ENCODE peak calls at places on chromosomes 1 and 21, in six cellular contexts. One of them, this sample, is unnamed. For H3K9me3, the result is how much of the 10 kb centered on the place peaks cover.

GRCh38 chr1:81375884-81376548 is 424.7 kb upstream of the ADGRL2 start:
- DNase-seq in esophagus muscularis mucosa: no peak
- DNase-seq in hepatocyte: no peak
- DNase-seq in Peyer's patch: no peak
- DNase-seq in IMR-90: no peak
- DNase-seq in SK-N-MC: no peak
- DNase-seq in this sample: no peak

GRCh38 chr1:210291786-210292275 is 36.9 kb upstream of the HHAT start:
- DNase-seq in IMR-90: no peak
- DNase-seq in SK-N-MC: peak
- DNase-seq in esophagus muscularis mucosa: no peak
- DNase-seq in hepatocyte: peak
- DNase-seq in Peyer's patch: no peak
- DNase-seq in this sample: no peak

GRCh38 chr1:84253891-84254290 is 47.6 kb upstream of the SAMD13 start:
- DNase-seq in esophagus muscularis mucosa: no peak
- DNase-seq in SK-N-MC: no peak
- DNase-seq in IMR-90: peak
- DNase-seq in hepatocyte: peak
- DNase-seq in Peyer's patch: no peak
- DNase-seq in this sample: peak

GRCh38 chr1:20462397-20462796 is 23.6 kb downstream of the CAMK2N1 start:
- DNase-seq in IMR-90: no peak
- DNase-seq in SK-N-MC: no peak
- DNase-seq in hepatocyte: no peak
- DNase-seq in Peyer's patch: no peak
- DNase-seq in esophagus muscularis mucosa: no peak
- DNase-seq in this sample: no peak

GRCh38 chr1:112722601-112723510 is 7.7 kb upstream of the PPM1J start:
- DNase-seq in hepatocyte: peak
- DNase-seq in Peyer's patch: no peak
- DNase-seq in IMR-90: peak
- DNase-seq in SK-N-MC: no peak
- DNase-seq in esophagus muscularis mucosa: no peak
- DNase-seq in this sample: no peak

GRCh38 chr1:91273875-91274274 is 130.8 kb downstream of the HFM1 start:
- DNase-seq in Peyer's patch: no peak
- DNase-seq in hepatocyte: no peak
- DNase-seq in SK-N-MC: no peak
- DNase-seq in IMR-90: no peak
- DNase-seq in esophagus muscularis mucosa: no peak
- DNase-seq in this sample: no peak

GRCh38 chr1:155044812-155045690 is 6.1 kb upstream of the ADAM15 start:
- DNase-seq in esophagus muscularis mucosa: no peak
- DNase-seq in SK-N-MC: no peak
- DNase-seq in Peyer's patch: peak
- DNase-seq in hepatocyte: peak
- DNase-seq in IMR-90: peak
- DNase-seq in this sample: peak

GRCh38 chr1:114725230-114725629 is 8.7 kb upstream of the NRAS start:
- DNase-seq in hepatocyte: no peak
- DNase-seq in esophagus muscularis mucosa: no peak
- DNase-seq in Peyer's patch: no peak
- DNase-seq in SK-N-MC: no peak
- DNase-seq in IMR-90: peak
- DNase-seq in this sample: no peak

GRCh38 chr1:63575340-63575826 is 17.8 kb upstream of the PGM1 start:
- DNase-seq in esophagus muscularis mucosa: no peak
- DNase-seq in SK-N-MC: peak
- DNase-seq in Peyer's patch: no peak
- DNase-seq in hepatocyte: peak
- DNase-seq in IMR-90: peak
- DNase-seq in this sample: no peak

GRCh38 chr1:8472668-8473067 is 154.8 kb downstream of the SLC45A1 start:
- DNase-seq in Peyer's patch: peak
- DNase-seq in IMR-90: no peak
- DNase-seq in hepatocyte: no peak
- DNase-seq in esophagus muscularis mucosa: no peak
- DNase-seq in SK-N-MC: no peak
- DNase-seq in this sample: no peak

GRCh38 chr1:162019436-162019835 is 4.2 kb downstream of the OLFML2B start:
- DNase-seq in esophagus muscularis mucosa: no peak
- DNase-seq in hepatocyte: no peak
- DNase-seq in IMR-90: no peak
- DNase-seq in SK-N-MC: no peak
- DNase-seq in Peyer's patch: no peak
- DNase-seq in this sample: peak

GRCh38 chr1:230224101-230224927 is 157.3 kb downstream of the GALNT2 start:
- DNase-seq in esophagus muscularis mucosa: no peak
- DNase-seq in IMR-90: no peak
- DNase-seq in Peyer's patch: no peak
- DNase-seq in SK-N-MC: no peak
- DNase-seq in hepatocyte: no peak
- DNase-seq in this sample: no peak

GRCh38 chr21:43187715-43188114 is 18.9 kb downstream of the CRYAA start:
- DNase-seq in Peyer's patch: no peak
- DNase-seq in SK-N-MC: no peak
- DNase-seq in IMR-90: no peak
- DNase-seq in hepatocyte: no peak
- DNase-seq in esophagus muscularis mucosa: no peak
- DNase-seq in this sample: no peak

GRCh38 chr1:160755864-160756616 is 17.0 kb downstream of the SLAMF7 start:
- DNase-seq in SK-N-MC: no peak
- DNase-seq in esophagus muscularis mucosa: no peak
- DNase-seq in Peyer's patch: no peak
- DNase-seq in hepatocyte: no peak
- DNase-seq in IMR-90: no peak
- DNase-seq in this sample: no peak

GRCh38 chr1:12276225-12276624 is 46.4 kb downstream of the VPS13D start:
- DNase-seq in SK-N-MC: no peak
- DNase-seq in esophagus muscularis mucosa: no peak
- DNase-seq in Peyer's patch: no peak
- DNase-seq in hepatocyte: peak
- DNase-seq in IMR-90: peak
- DNase-seq in this sample: no peak

GRCh38 chr1:20109223-20109856 is 10.0 kb downstream of the PLA2G2D start:
- DNase-seq in Peyer's patch: no peak
- DNase-seq in SK-N-MC: no peak
- DNase-seq in IMR-90: no peak
- DNase-seq in hepatocyte: no peak
- DNase-seq in esophagus muscularis mucosa: no peak
- DNase-seq in this sample: no peak

GRCh38 chr1:51624851-51625250 is 8.0 kb downstream of the OSBPL9 start:
- DNase-seq in hepatocyte: no peak
- DNase-seq in Peyer's patch: no peak
- DNase-seq in SK-N-MC: no peak
- DNase-seq in IMR-90: peak
- DNase-seq in esophagus muscularis mucosa: no peak
- DNase-seq in this sample: no peak

GRCh38 chr1:229436178-229436577 is 2.3 kb upstream of the ACTA1 start:
- DNase-seq in SK-N-MC: no peak
- DNase-seq in IMR-90: no peak
- DNase-seq in Peyer's patch: no peak
- DNase-seq in hepatocyte: no peak
- DNase-seq in esophagus muscularis mucosa: no peak
- DNase-seq in this sample: no peak

GRCh38 chr1:214022810-214023425 is 35.1 kb downstream of the PROX1 start:
- DNase-seq in Peyer's patch: no peak
- DNase-seq in esophagus muscularis mucosa: no peak
- DNase-seq in SK-N-MC: no peak
- DNase-seq in IMR-90: no peak
- DNase-seq in hepatocyte: no peak
- DNase-seq in this sample: peak

GRCh38 chr1:235511470-235512240 is 7.4 kb upstream of the B3GALNT2 start:
- DNase-seq in hepatocyte: no peak
- DNase-seq in Peyer's patch: no peak
- DNase-seq in esophagus muscularis mucosa: no peak
- DNase-seq in SK-N-MC: no peak
- DNase-seq in IMR-90: peak
- DNase-seq in this sample: no peak

GRCh38 chr1:154434346-154435075 is 29.4 kb downstream of the IL6R start:
- DNase-seq in SK-N-MC: no peak
- DNase-seq in IMR-90: no peak
- DNase-seq in Peyer's patch: no peak
- DNase-seq in hepatocyte: no peak
- DNase-seq in esophagus muscularis mucosa: peak
- DNase-seq in this sample: peak

GRCh38 chr1:163071381-163072255 is 2.5 kb downstream of the RGS4 start:
- DNase-seq in Peyer's patch: no peak
- DNase-seq in SK-N-MC: no peak
- DNase-seq in hepatocyte: peak
- DNase-seq in IMR-90: peak
- DNase-seq in esophagus muscularis mucosa: no peak
- DNase-seq in this sample: peak

GRCh38 chr21:18499761-18500376 is 96.3 kb upstream of the TMPRSS15 start:
- DNase-seq in SK-N-MC: peak
- DNase-seq in esophagus muscularis mucosa: no peak
- DNase-seq in IMR-90: peak
- DNase-seq in Peyer's patch: peak
- DNase-seq in hepatocyte: peak
- DNase-seq in this sample: peak

GRCh38 chr1:151970641-151971040 is 23.0 kb downstream of the S100A10 start:
- DNase-seq in esophagus muscularis mucosa: no peak
- DNase-seq in hepatocyte: no peak
- DNase-seq in SK-N-MC: no peak
- DNase-seq in Peyer's patch: no peak
- DNase-seq in IMR-90: no peak
- DNase-seq in this sample: peak

GRCh38 chr1:40774266-40774998 is 9.2 kb upstream of the KCNQ4 start:
- DNase-seq in Peyer's patch: peak
- DNase-seq in hepatocyte: peak
- DNase-seq in SK-N-MC: no peak
- DNase-seq in IMR-90: peak
- DNase-seq in esophagus muscularis mucosa: no peak
- DNase-seq in this sample: no peak
- H3K9me3 ChIP-seq in Peyer's patch: under half
- H3K9me3 ChIP-seq in hepatocyte: under half
- H3K9me3 ChIP-seq in SK-N-MC: under half
- H3K9me3 ChIP-seq in IMR-90: under half
- H3K9me3 ChIP-seq in esophagus muscularis mucosa: under half
- H3K9me3 ChIP-seq in this sample: under half

DNA sequence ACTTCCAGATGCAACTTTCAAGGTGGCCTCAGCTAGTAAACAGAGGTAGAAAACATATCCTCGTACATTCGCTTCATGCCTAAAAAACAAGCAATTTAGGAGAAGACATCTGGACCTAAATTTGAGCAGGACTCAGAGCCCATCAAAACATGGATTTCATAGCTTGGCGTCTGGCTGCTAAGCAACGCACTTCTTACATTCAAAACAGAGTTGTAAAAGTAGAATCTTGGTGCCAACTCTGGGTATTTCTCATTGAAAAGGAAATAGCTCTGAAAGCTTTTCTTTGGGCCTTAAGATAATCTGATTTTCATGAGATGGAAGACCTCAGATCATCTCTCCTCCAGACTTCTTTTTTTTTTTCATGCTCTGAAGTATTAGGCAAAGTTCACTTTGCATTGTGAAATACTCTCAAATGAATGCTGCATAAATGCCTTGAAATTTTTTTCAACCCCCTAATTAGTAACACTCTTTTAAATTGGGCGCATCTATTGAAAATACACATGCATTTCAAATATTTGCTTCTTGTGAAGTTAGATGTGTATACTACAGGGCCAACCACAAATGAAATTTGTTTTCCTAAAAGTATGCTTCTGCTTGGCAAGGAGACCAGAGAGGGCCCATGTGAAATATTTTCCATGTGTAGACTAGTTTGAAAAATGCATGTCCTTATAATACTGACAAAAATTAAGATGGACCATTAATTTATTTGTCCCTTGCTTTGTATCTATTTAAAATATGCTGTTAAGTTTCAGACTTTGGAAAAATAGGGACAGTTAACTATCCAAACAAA is 4.2 kb downstream of the ADAMTS5 start:
- DNase-seq in Peyer's patch: no peak
- DNase-seq in hepatocyte: no peak
- DNase-seq in esophagus muscularis mucosa: no peak
- DNase-seq in SK-N-MC: peak
- DNase-seq in IMR-90: no peak
- DNase-seq in this sample: no peak
- H3K4me3 ChIP-seq in Peyer's patch: no peak
- H3K4me3 ChIP-seq in hepatocyte: no peak
- H3K4me3 ChIP-seq in esophagus muscularis mucosa: peak
- H3K4me3 ChIP-seq in SK-N-MC: peak
- H3K4me3 ChIP-seq in IMR-90: no peak
- H3K4me3 ChIP-seq in this sample: peak

DNA sequence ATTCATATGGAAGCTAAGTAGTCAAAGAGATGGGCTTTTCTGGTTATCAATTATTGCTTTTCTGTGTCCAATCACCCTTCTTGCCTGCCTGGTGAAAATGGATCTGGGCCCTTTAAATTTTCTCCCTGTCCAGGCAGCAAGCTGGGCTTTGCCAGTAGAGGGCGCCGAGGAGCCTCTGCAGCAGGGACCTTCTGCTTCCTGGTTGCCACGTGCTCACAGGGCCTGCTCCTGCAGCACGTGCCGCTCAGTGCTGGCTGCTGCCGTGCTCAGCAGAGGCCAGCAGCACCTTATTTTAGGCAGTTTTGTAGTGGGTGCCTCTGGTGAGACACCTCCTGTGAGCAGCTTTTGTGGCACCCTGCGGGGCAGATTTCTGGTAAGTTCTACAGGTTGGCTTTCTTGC is 4.0 kb downstream of the ACTL8 start:
- DNase-seq in hepatocyte: no peak
- DNase-seq in esophagus muscularis mucosa: no peak
- DNase-seq in Peyer's patch: no peak
- DNase-seq in IMR-90: no peak
- DNase-seq in SK-N-MC: no peak
- DNase-seq in this sample: peak
- H3K9me3 ChIP-seq in hepatocyte: under half
- H3K9me3 ChIP-seq in esophagus muscularis mucosa: half or more
- H3K9me3 ChIP-seq in Peyer's patch: under half
- H3K9me3 ChIP-seq in IMR-90: under half
- H3K9me3 ChIP-seq in SK-N-MC: under half
- H3K9me3 ChIP-seq in this sample: under half

GRCh38 chr1:78465143-78465542 is 25.6 kb upstream of the PTGFR start:
- DNase-seq in Peyer's patch: no peak
- DNase-seq in IMR-90: no peak
- DNase-seq in hepatocyte: no peak
- DNase-seq in esophagus muscularis mucosa: no peak
- DNase-seq in SK-N-MC: no peak
- DNase-seq in this sample: no peak
- H3K4me3 ChIP-seq in Peyer's patch: no peak
- H3K4me3 ChIP-seq in IMR-90: no peak
- H3K4me3 ChIP-seq in hepatocyte: no peak
- H3K4me3 ChIP-seq in esophagus muscularis mucosa: no peak
- H3K4me3 ChIP-seq in SK-N-MC: no peak
- H3K4me3 ChIP-seq in this sample: no peak

DNA sequence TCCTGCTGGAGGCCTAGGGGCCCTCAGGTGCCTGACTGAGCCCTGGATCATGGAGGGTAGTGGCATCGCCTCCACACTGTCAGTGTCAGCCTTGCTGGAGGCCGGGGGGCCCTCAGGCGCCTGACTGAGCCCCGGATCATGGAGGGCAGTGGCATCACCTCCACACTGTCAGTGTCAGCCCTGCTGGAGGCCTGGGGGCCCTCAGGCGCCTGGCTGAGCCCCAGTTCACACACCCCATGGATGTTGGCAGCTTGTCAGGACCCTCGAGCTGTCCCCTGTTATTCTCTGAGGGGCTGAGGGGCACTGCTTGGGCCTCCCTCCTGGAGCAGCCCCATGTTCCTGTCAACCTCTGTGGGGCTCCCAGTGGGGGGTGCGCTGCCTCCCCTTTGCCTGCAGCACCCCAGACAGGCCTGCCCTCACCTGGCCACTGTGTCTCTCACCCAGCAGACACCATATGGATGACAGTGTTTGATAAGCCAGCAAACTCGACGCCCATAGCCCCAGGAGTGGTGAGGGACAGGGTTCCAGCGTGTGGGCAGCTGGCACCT is 197.6 kb downstream of the LIPI start:
- DNase-seq in SK-N-MC: no peak
- DNase-seq in IMR-90: no peak
- DNase-seq in hepatocyte: no peak
- DNase-seq in esophagus muscularis mucosa: no peak
- DNase-seq in Peyer's patch: no peak
- DNase-seq in this sample: no peak
- H3K9me3 ChIP-seq in SK-N-MC: under half
- H3K9me3 ChIP-seq in IMR-90: under half
- H3K9me3 ChIP-seq in hepatocyte: under half
- H3K9me3 ChIP-seq in esophagus muscularis mucosa: under half
- H3K9me3 ChIP-seq in Peyer's patch: under half
- H3K9me3 ChIP-seq in this sample: under half

This sample was measured in MG63.